ENCODE peak calls at places on chromosomes 3 and 15, in nine cellular contexts. Y is AG09319; X is effector memory CD4-positive, alpha-beta T cell; W is chondrocyte; C is NCI-H2029; P is stimulated activated CD4-positive, alpha-beta T cell treated with anti-CD3 and anti-CD28 coated beads, Interleukin-1b, Interleukin-23, amount 100 ng/mL, for 24 hours; L is neuronal stem cell; S is NCI-H446 treated with DMSO at 0.1 percent for 48 hours; D is RPMI8226. Q is an unnamed sample.
A peak's percentile ranks its signal among the peaks of the same experiment; 100 is the strongest.

GRCh38 chr3:149363053-149363452 is 14.4 kb downstream of the TM4SF1 start:
- DNase-seq in Y (no peak), X (no peak), W (no peak), C (no peak), P (no peak), L (no peak), S (no peak), D (no peak), Q (no peak)

GRCh38 chr15:61309236-61310016 is 80.3 kb upstream of the RORA start:
- DNase-seq in Y (no peak), X (no peak), W (no peak), C (no peak), P (no peak), L (no peak), S (no peak), D (no peak), Q (no peak)

GRCh38 chr3:12758025-12758830 is 831 bp downstream of the TMEM40 start:
- DNase-seq in Y (no peak), X (no peak), W (peak; percentile 72), C (peak; percentile 57), P (no peak), L (no peak), S (no peak), D (no peak), Q (peak; percentile 26)

GRCh38 chr15:85788796-85789495 is 5.8 kb downstream of the KLHL25 start:
- DNase-seq in Y (no peak), X (no peak), W (no peak), C (peak; percentile 11), P (no peak), L (no peak), S (no peak), D (no peak), Q (no peak)

GRCh38 chr3:53426918-53427317 is 67.5 kb upstream of the CACNA1D start:
- DNase-seq in Y (no peak), X (no peak), W (no peak), C (no peak), P (no peak), L (no peak), S (no peak), D (no peak), Q (peak; percentile 3)

GRCh38 chr3:52289747-52290595 is 2.3 kb downstream of the GLYCTK start:
- DNase-seq in Y (no peak), X (no peak), W (peak; percentile 66), C (no peak), P (no peak), L (no peak), S (no peak), D (no peak), Q (no peak)

GRCh38 chr3:137263982-137264777 is 306.4 kb downstream of the IL20RB start:
- DNase-seq in Y (no peak), X (no peak), W (no peak), C (peak; percentile 50), P (no peak), L (no peak), S (no peak), D (no peak), Q (no peak)

GRCh38 chr15:91942676-91943417 is 89.3 kb downstream of the SLCO3A1 start:
- DNase-seq in Y (peak; percentile 86), X (peak; percentile 32), W (no peak), C (peak; percentile 68), P (no peak), L (no peak), S (peak; percentile 34), D (peak; percentile 92), Q (peak; percentile 78)

GRCh38 chr3:65636326-65636725 is 402.4 kb downstream of the MAGI1 start:
- DNase-seq in Y (no peak), X (no peak), W (no peak), C (no peak), P (no peak), L (no peak), S (peak; percentile 64), D (no peak), Q (no peak)

GRCh38 chr3:61378321-61378720 is 127.1 kb upstream of the FHIT start:
- DNase-seq in Y (no peak), X (no peak), W (no peak), C (no peak), P (no peak), L (no peak), S (no peak), D (no peak), Q (no peak)

GRCh38 chr3:184582583-184582982 is 21.0 kb downstream of the EPHB3 start:
- DNase-seq in Y (no peak), X (no peak), W (no peak), C (no peak), P (no peak), L (no peak), S (no peak), D (no peak), Q (no peak)

GRCh38 chr3:111072016-111072891 is 638 bp downstream of the NECTIN3 start:
- DNase-seq in Y (no peak), X (no peak), W (no peak), C (no peak), P (no peak), L (no peak), S (no peak), D (no peak), Q (no peak)

GRCh38 chr3:155465664-155466063 is 172.2 kb upstream of the STRIT1 start:
- DNase-seq in Y (no peak), X (no peak), W (no peak), C (no peak), P (no peak), L (no peak), S (no peak), D (no peak), Q (no peak)

GRCh38 chr3:187673012-187673411 is 2.8 kb upstream of the SST start:
- DNase-seq in Y (no peak), X (no peak), W (no peak), C (no peak), P (no peak), L (no peak), S (no peak), D (no peak), Q (no peak)

GRCh38 chr15:34341922-34342736 is 807 bp downstream of the NOP10 start:
- DNase-seq in Y (no peak), X (no peak), W (no peak), C (no peak), P (no peak), L (no peak), S (no peak), D (no peak), Q (peak; percentile 18)

GRCh38 chr3:50503504-50503903 is at the start of gene CACNA2D2:
- DNase-seq in Y (no peak), X (peak; percentile 52), W (no peak), C (peak; percentile 20), P (no peak), L (peak; percentile 75), S (no peak), D (peak; percentile 56), Q (peak; percentile 2)

GRCh38 chr3:58026598-58026997 is 18.4 kb downstream of the FLNB start:
- DNase-seq in Y (no peak), X (no peak), W (no peak), C (no peak), P (no peak), L (no peak), S (no peak), D (no peak), Q (no peak)

Q was measured in ACHN.